ENCODE peak calls at places on chromosomes 16 and 17, in nine cellular contexts. Y is RWPE2, W is tibial artery, X is Peyer's patch, A is heart right ventricle, P is OCI-LY7, D is IMR-90, C is thoracic aorta, G is adrenal gland. J is an unnamed sample. For H3K4me1, the result is how much of the 10 kb centered on the place peaks cover.

GRCh38 chr17:74631468-74632195 is 8.1 kb upstream of the CD300E start:
- DNase-seq in W (peak), D (no peak), P (peak), G (no peak), Y (no peak), A (no peak), X (no peak), C (no peak), J (no peak)

GRCh38 chr17:59366040-59366757 is 34.7 kb downstream of the YPEL2 start:
- DNase-seq in Y (no peak), P (no peak), C (no peak), A (no peak), G (no peak), D (no peak), X (no peak), W (peak), J (no peak)

GRCh38 chr17:34579017-34579946 is at the start of gene TMEM132E:
- DNase-seq in C (peak), A (peak), G (peak), D (peak), P (no peak), Y (no peak), X (peak), W (no peak), J (peak)

GRCh38 chr17:79617740-79618382 is 7.0 kb upstream of the RBFOX3 start:
- DNase-seq in D (no peak), P (no peak), W (peak), A (no peak), C (no peak), X (peak), G (no peak), Y (peak), J (no peak)

GRCh38 chr17:41773190-41773588 is 13.3 kb downstream of the JUP start:
- DNase-seq in Y (peak), G (peak), W (no peak), A (peak), C (no peak), X (peak), P (no peak), D (peak), J (peak)

GRCh38 chr16:1527836-1528811 is 5.3 kb upstream of the TMEM204 start:
- DNase-seq in W (no peak), X (no peak), D (no peak), C (no peak), A (peak), G (peak), Y (no peak), P (no peak), J (no peak)

GRCh38 chr17:80510772-80511171 is 33.9 kb upstream of the RPTOR start:
- DNase-seq in G (no peak), Y (no peak), X (no peak), C (no peak), D (no peak), P (no peak), W (no peak), A (no peak), J (no peak)

GRCh38 chr17:1577186-1577585 is 14.6 kb upstream of the PITPNA start:
- DNase-seq in X (no peak), C (peak), W (peak), G (peak), A (peak), P (no peak), Y (peak), D (peak), J (peak)

GRCh38 chr16:69720822-69721430 is 5.4 kb downstream of the NQO1 start:
- DNase-seq in P (no peak), A (no peak), W (peak), Y (no peak), G (no peak), X (no peak), D (no peak), C (no peak), J (no peak)

GRCh38 chr17:49691086-49691676 is 13.3 kb upstream of the SPOP start:
- DNase-seq in X (no peak), P (no peak), C (peak), Y (no peak), G (no peak), W (peak), D (no peak), A (no peak), J (no peak)

GRCh38 chr17:69159418-69159817 is 17.7 kb upstream of the ABCA6 start:
- DNase-seq in G (no peak), Y (no peak), A (no peak), C (no peak), D (no peak), W (no peak), X (no peak), P (no peak), J (no peak)

GRCh38 chr17:58328195-58329034 is at the start of gene TSPOAP1:
- DNase-seq in Y (no peak), D (no peak), C (no peak), A (no peak), X (peak), W (no peak), P (peak), G (no peak), J (no peak)

GRCh38 chr16:89290887-89291286 is 73.4 kb downstream of the ZNF778 start:
- DNase-seq in P (no peak), D (no peak), W (no peak), Y (no peak), X (no peak), C (no peak), A (no peak), G (no peak), J (no peak)

GRCh38 chr16:81565633-81566032 is 121.0 kb downstream of the CMIP start:
- DNase-seq in X (no peak), C (no peak), P (no peak), W (no peak), Y (no peak), A (no peak), D (no peak), G (no peak), J (no peak)

GRCh38 chr16:82043680-82044584 is 8.9 kb downstream of the HSD17B2 start:
- DNase-seq in X (no peak), D (peak), A (no peak), W (no peak), G (no peak), P (no peak), Y (no peak), C (no peak), J (no peak)

GRCh38 chr17:80187090-80187489 is 17.3 kb downstream of the CARD14 start:
- DNase-seq in A (no peak), G (peak), X (no peak), Y (no peak), C (no peak), P (no peak), W (no peak), D (peak), J (no peak)

GRCh38 chr16:77306050-77306616 is 106.9 kb downstream of the SYCE1L start:
- DNase-seq in D (no peak), P (no peak), X (no peak), G (no peak), C (no peak), Y (no peak), A (no peak), W (no peak), J (no peak)

GRCh38 chr16:48176635-48177408 is 21.0 kb upstream of the ABCC12 start:
- DNase-seq in X (no peak), D (no peak), P (no peak), Y (no peak), G (no peak), A (no peak), W (no peak), C (no peak), J (no peak)

GRCh38 chr17:41394254-41395016 is 3.0 kb downstream of the KRT31 start:
- DNase-seq in C (no peak), P (no peak), G (no peak), Y (no peak), W (no peak), D (peak), A (no peak), X (no peak), J (no peak)

GRCh38 chr16:70529051-70529777 is 5.6 kb downstream of the SF3B3 start:
- DNase-seq in W (no peak), Y (no peak), G (no peak), D (peak), P (peak), X (no peak), A (no peak), C (no peak), J (no peak)

GRCh38 chr16:88700636-88701482 is 5.3 kb downstream of the RNF166 start:
- DNase-seq in W (peak), A (peak), G (peak), P (peak), D (peak), Y (no peak), X (peak), C (peak), J (peak)

GRCh38 chr16:57616871-57617270 is 11.6 kb upstream of the ADGRG1 start:
- DNase-seq in W (peak), P (no peak), Y (peak), X (peak), G (no peak), A (no peak), D (no peak), C (no peak), J (peak)

GRCh38 chr17:376936-377863 is 24.6 kb upstream of the RPH3AL start:
- DNase-seq in W (peak), P (no peak), D (peak), Y (peak), C (no peak), G (no peak), A (peak), X (no peak), J (no peak)

GRCh38 chr16:64453643-64454042 is 668.2 kb downstream of the CDH11 start:
- DNase-seq in P (no peak), D (no peak), G (no peak), W (no peak), Y (no peak), A (no peak), C (no peak), X (no peak), J (no peak)

GRCh38 chr17:80104321-80104955 is 3.1 kb downstream of the GAA start:
- DNase-seq in W (no peak), G (peak), P (no peak), C (no peak), X (no peak), Y (peak), A (no peak), D (no peak), J (no peak)

GRCh38 chr16:85583491-85584181 is 29.5 kb upstream of the GSE1 start:
- DNase-seq in C (no peak), W (no peak), X (no peak), D (peak), P (no peak), A (no peak), Y (no peak), G (no peak), J (no peak)

GRCh38 chr16:81551141-81551808 is 106.7 kb downstream of the CMIP start:
- DNase-seq in A (no peak), W (no peak), C (no peak), D (peak), Y (no peak), G (no peak), X (no peak), P (no peak), J (no peak)

GRCh38 chr16:23705517-23705902 is 7.5 kb downstream of the ERN2 start:
- DNase-seq in X (no peak), D (no peak), A (no peak), Y (no peak), G (no peak), P (no peak), C (no peak), W (no peak), J (no peak)

GRCh38 chr17:50487213-50488096 is 8.8 kb downstream of the RSAD1 start:
- DNase-seq in C (no peak), W (no peak), D (peak), Y (peak), G (peak), X (peak), P (no peak), A (no peak), J (no peak)

GRCh38 chr16:66660422-66661209 is 35.9 kb downstream of the CMTM4 start:
- DNase-seq in X (no peak), Y (peak), G (peak), D (peak), P (no peak), A (peak), C (peak), W (peak), J (peak)

GRCh38 chr16:66658143-66658859 is 38.2 kb downstream of the CMTM4 start:
- DNase-seq in W (no peak), D (no peak), Y (no peak), G (no peak), P (no peak), X (no peak), C (no peak), A (no peak), J (no peak)

GRCh38 chr16:66661210-66661560 is 35.4 kb downstream of the CMTM4 start:
- DNase-seq in C (no peak), W (no peak), A (no peak), P (no peak), D (no peak), G (no peak), X (no peak), Y (no peak), J (no peak)

GRCh38 chr16:66656547-66656946 is 40.0 kb downstream of the CMTM4 start:
- DNase-seq in Y (no peak), C (no peak), G (no peak), X (no peak), A (no peak), W (no peak), D (peak), P (no peak), J (no peak)

DNA sequence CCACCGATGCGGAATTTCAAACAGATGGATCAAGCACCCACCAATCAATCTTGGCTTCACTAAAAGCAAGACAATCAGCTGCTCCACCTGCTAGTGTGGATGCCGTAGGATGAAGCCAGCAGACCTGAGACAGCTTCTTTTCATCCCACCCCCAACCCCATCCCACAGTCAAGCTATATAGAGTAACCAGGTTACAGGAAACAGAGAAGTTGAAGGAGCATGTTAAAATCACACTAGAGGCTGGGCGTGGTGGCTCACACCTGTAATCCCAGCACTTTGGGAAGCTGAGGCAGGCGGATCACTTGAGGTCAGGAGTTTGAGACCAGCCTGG is 37.7 kb downstream of the CMTM4 start:
- DNase-seq in A (no peak), P (no peak), C (no peak), W (no peak), D (no peak), G (no peak), X (no peak), Y (no peak), J (no peak)
- TF ChIP-seq CTCF in A (no peak), P (no peak), C (no peak), W (no peak), D (no peak), G (no peak), X (no peak), Y (no peak), J (no peak)

GRCh38 chr17:43851744-43852143 is 4.8 kb downstream of the CD300LG start:
- DNase-seq in Y (no peak), W (no peak), P (no peak), D (no peak), G (no peak), A (no peak), X (no peak), C (no peak), J (no peak)
- H3K4me1 ChIP-seq in Y (under half), W (under half), P (under half), D (under half), G (under half), A (under half), X (under half), C (under half), J (under half)

GRCh38 chr17:77601054-77601979 is 357.2 kb upstream of the TNRC6C start:
- DNase-seq in A (peak), C (peak), Y (peak), D (no peak), X (no peak), G (peak), P (no peak), W (peak), J (no peak)
- H3K27ac ChIP-seq in A (peak), C (peak), Y (peak), D (no peak), X (no peak), G (no peak), P (no peak), W (peak), J (no peak)

DNA sequence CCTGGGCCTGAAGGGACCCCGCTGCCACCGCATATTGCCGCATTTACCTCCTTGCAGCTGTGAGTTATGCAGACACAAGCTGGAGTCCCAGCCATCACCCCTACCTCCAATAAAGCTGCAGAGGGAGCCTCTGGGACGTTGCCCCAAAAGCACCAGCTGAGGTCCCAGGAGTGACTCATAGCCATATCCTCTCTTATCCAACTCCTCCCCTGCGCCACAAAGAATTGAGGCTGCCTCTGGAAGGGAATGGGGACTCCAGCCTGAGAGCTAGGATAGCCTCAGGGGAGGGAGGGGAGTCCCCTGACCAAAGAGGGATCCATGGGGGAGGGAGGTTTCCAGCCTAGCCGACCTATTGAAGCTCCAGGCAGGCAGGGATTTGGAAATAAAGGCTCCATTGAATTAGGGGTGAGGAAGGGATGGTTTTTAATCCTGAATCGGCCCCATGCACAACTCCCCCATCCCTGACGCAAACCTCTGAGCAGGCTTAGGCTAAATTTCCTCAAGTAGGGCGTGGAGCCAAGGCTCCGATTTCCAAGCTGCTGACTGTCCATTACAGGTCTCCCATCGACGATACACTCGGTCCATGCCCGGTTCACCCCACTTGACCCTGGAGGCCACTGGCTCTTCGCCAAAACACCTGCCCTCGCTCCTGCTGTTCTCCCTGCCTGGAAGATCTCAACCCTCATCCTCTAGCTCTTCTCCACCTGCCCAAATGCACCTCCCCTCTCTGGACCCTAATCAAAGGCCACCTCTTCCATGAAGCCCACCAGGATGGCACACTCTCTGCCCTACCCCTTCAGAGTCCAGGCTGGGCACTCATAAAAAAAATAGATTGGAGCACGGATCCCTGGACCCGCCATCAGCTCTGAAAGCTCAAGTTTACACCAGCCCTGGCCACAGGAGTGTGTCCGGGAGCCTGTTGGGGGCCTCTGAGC is 27.5 kb downstream of the PIMREG start:
- DNase-seq in P (no peak), G (peak), D (peak), X (no peak), Y (no peak), C (no peak), A (no peak), W (no peak), J (no peak)
- TF ChIP-seq CTCF in P (no peak), G (no peak), D (peak), X (no peak), Y (peak), C (no peak), A (no peak), W (no peak), J (no peak)

DNA sequence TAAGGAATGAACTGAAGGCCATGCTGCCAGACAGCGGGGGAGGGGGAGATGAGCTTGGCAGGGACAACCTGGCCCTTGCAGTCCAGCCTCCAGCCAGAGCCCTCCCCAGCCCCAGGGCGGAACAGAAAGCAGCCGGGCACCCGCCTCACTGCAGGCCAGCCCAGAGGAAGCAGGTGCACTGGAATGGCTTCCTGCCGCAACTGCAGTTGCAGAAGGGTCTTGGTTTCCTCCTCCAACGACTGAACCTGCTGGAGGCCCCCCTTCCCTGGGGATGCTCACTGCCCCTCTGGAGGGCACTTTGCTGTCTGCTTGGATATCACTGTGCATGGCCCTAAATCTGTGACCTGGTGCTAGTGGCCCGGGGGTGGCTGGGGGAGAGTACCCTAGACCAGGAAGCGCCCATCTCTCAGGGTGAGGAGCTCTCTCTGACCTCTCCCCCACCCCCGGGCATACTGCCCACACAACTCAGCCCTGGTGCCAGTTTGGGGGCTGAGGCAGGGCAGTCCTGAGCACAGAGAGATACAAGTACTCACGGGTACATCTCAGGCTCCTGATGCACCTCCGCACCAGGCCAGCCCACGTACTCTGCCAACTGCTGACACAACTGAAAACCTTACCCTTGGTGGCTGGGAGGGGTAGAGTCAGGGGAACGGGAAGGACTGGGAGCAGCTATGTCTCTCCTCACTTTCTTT is 41.1 kb downstream of the MYO18A start:
- DNase-seq in P (peak), Y (no peak), X (peak), A (peak), W (peak), G (peak), D (no peak), C (no peak), J (peak)
- H3K4me1 ChIP-seq in P (under half), Y (under half), X (under half), A (half or more), W (under half), G (half or more), D (under half), C (under half), J (under half)

DNA sequence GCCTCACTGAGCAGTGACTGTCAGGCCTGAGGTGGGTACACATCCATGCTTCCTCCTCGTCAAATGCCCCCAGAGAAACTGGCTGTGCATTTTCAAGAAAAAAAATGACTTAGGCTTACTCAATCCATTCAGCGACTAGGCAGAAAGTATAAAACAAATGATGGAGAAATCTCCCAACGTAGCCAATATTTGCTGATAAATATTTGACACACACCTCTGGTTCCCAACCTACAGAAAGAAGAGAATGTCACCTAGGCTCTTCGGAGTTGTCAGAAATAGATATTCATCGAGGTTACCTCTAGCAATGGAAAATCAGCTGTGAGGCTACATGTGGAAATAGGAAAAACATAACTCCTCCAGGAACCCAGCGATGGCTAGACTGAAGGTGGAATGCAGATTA is 12.4 kb upstream of the TOM1L1 start:
- DNase-seq in P (no peak), W (no peak), D (no peak), X (no peak), G (no peak), A (no peak), Y (no peak), C (no peak), J (no peak)
- H3K27ac ChIP-seq in P (no peak), W (no peak), D (no peak), X (no peak), G (no peak), A (no peak), Y (no peak), C (no peak), J (no peak)